ENCODE peak calls at places on chromosomes 5 and 9, in five cellular contexts. One of them, this sample, is unnamed. For H3K4me1, the result is how much of the 10 kb centered on the place peaks cover.

GRCh38 chr9:111805841-111806241 is 11.1 kb upstream of the SHOC1 start:
- DNase-seq in pancreas: no peak
- DNase-seq in OCI-LY7: no peak
- DNase-seq in aorta: no peak
- DNase-seq in esophagus squamous epithelium: no peak
- DNase-seq in this sample: no peak

GRCh38 chr9:120916573-120916972 is 10.0 kb downstream of the TRAF1 start:
- DNase-seq in pancreas: no peak
- DNase-seq in OCI-LY7: no peak
- DNase-seq in aorta: peak
- DNase-seq in esophagus squamous epithelium: no peak
- DNase-seq in this sample: peak

GRCh38 chr9:14437336-14438231 is 123.6 kb upstream of the NFIB start:
- DNase-seq in pancreas: no peak
- DNase-seq in OCI-LY7: no peak
- DNase-seq in aorta: no peak
- DNase-seq in esophagus squamous epithelium: no peak
- DNase-seq in this sample: peak

GRCh38 chr9:21017092-21017491 is 14.3 kb downstream of the HACD4 start:
- DNase-seq in pancreas: no peak
- DNase-seq in OCI-LY7: no peak
- DNase-seq in aorta: no peak
- DNase-seq in esophagus squamous epithelium: no peak
- DNase-seq in this sample: no peak

GRCh38 chr9:107215381-107215780 is 67.7 kb upstream of the RAD23B start:
- DNase-seq in pancreas: no peak
- DNase-seq in OCI-LY7: no peak
- DNase-seq in aorta: no peak
- DNase-seq in esophagus squamous epithelium: no peak
- DNase-seq in this sample: no peak

GRCh38 chr5:54455413-54456157 is at the start of gene HSPB3:
- DNase-seq in pancreas: no peak
- DNase-seq in OCI-LY7: no peak
- DNase-seq in aorta: no peak
- DNase-seq in esophagus squamous epithelium: no peak
- DNase-seq in this sample: no peak

GRCh38 chr9:112970939-112971338 is 41.1 kb downstream of the ZNF883 start:
- DNase-seq in pancreas: no peak
- DNase-seq in OCI-LY7: no peak
- DNase-seq in aorta: no peak
- DNase-seq in esophagus squamous epithelium: no peak
- DNase-seq in this sample: no peak

GRCh38 chr5:103178167-103178566 is 58.1 kb downstream of the PPIP5K2 start:
- DNase-seq in pancreas: no peak
- DNase-seq in OCI-LY7: no peak
- DNase-seq in aorta: no peak
- DNase-seq in esophagus squamous epithelium: no peak
- DNase-seq in this sample: no peak

GRCh38 chr9:98551511-98552286 is 157.0 kb downstream of the GABBR2 start:
- DNase-seq in pancreas: no peak
- DNase-seq in OCI-LY7: no peak
- DNase-seq in aorta: no peak
- DNase-seq in esophagus squamous epithelium: no peak
- DNase-seq in this sample: no peak

GRCh38 chr5:31193591-31194457 is at the start of gene CDH6:
- DNase-seq in pancreas: peak
- DNase-seq in OCI-LY7: no peak
- DNase-seq in aorta: peak
- DNase-seq in esophagus squamous epithelium: no peak
- DNase-seq in this sample: peak

GRCh38 chr9:9412241-9412640 is 1200.6 kb downstream of the PTPRD start:
- DNase-seq in pancreas: peak
- DNase-seq in OCI-LY7: no peak
- DNase-seq in aorta: no peak
- DNase-seq in esophagus squamous epithelium: no peak
- DNase-seq in this sample: no peak

GRCh38 chr9:37937403-37937802 is 33.5 kb upstream of the SLC25A51 start:
- DNase-seq in pancreas: no peak
- DNase-seq in OCI-LY7: no peak
- DNase-seq in aorta: no peak
- DNase-seq in esophagus squamous epithelium: no peak
- DNase-seq in this sample: no peak

GRCh38 chr5:146805099-146805498 is 73.5 kb downstream of the PPP2R2B start:
- DNase-seq in pancreas: no peak
- DNase-seq in OCI-LY7: no peak
- DNase-seq in aorta: no peak
- DNase-seq in esophagus squamous epithelium: no peak
- DNase-seq in this sample: no peak

GRCh38 chr9:136048560-136049411 is 46.3 kb downstream of the NACC2 start:
- DNase-seq in pancreas: peak
- DNase-seq in OCI-LY7: no peak
- DNase-seq in aorta: no peak
- DNase-seq in esophagus squamous epithelium: no peak
- DNase-seq in this sample: peak

GRCh38 chr5:121189569-121190305 is 661.9 kb upstream of the FTMT start:
- DNase-seq in pancreas: no peak
- DNase-seq in OCI-LY7: no peak
- DNase-seq in aorta: no peak
- DNase-seq in esophagus squamous epithelium: no peak
- DNase-seq in this sample: no peak

GRCh38 chr5:93330506-93330905 is 250.5 kb downstream of the NR2F1-AS1 start:
- DNase-seq in pancreas: no peak
- DNase-seq in OCI-LY7: no peak
- DNase-seq in aorta: no peak
- DNase-seq in esophagus squamous epithelium: no peak
- DNase-seq in this sample: no peak

GRCh38 chr9:107039546-107039945 is 176.6 kb downstream of the ZNF462 start:
- DNase-seq in pancreas: no peak
- DNase-seq in OCI-LY7: no peak
- DNase-seq in aorta: no peak
- DNase-seq in esophagus squamous epithelium: no peak
- DNase-seq in this sample: no peak

GRCh38 chr9:135949666-135950134 is 11.5 kb downstream of the UBAC1 start:
- DNase-seq in pancreas: no peak
- DNase-seq in OCI-LY7: no peak
- DNase-seq in aorta: no peak
- DNase-seq in esophagus squamous epithelium: no peak
- DNase-seq in this sample: no peak

GRCh38 chr5:111502976-111503375 is 9.4 kb downstream of the STARD4 start:
- DNase-seq in pancreas: no peak
- DNase-seq in OCI-LY7: no peak
- DNase-seq in aorta: no peak
- DNase-seq in esophagus squamous epithelium: no peak
- DNase-seq in this sample: no peak

GRCh38 chr5:157561105-157561504 is 14.5 kb downstream of the ADAM19 start:
- DNase-seq in pancreas: no peak
- DNase-seq in OCI-LY7: no peak
- DNase-seq in aorta: no peak
- DNase-seq in esophagus squamous epithelium: no peak
- DNase-seq in this sample: no peak

GRCh38 chr5:139386039-139386438 is 2.9 kb upstream of the SLC23A1 start:
- DNase-seq in pancreas: peak
- DNase-seq in OCI-LY7: no peak
- DNase-seq in aorta: no peak
- DNase-seq in esophagus squamous epithelium: no peak
- DNase-seq in this sample: no peak

GRCh38 chr5:164202338-164202737 is 696.9 kb downstream of the MAT2B start:
- DNase-seq in pancreas: no peak
- DNase-seq in OCI-LY7: no peak
- DNase-seq in aorta: no peak
- DNase-seq in esophagus squamous epithelium: no peak
- DNase-seq in this sample: no peak

GRCh38 chr5:135203593-135204036 is 169.6 kb upstream of the PITX1 start:
- DNase-seq in pancreas: no peak
- DNase-seq in OCI-LY7: peak
- DNase-seq in aorta: no peak
- DNase-seq in esophagus squamous epithelium: no peak
- DNase-seq in this sample: no peak

GRCh38 chr5:110354341-110354740 is 372.1 kb downstream of the TMEM232 start:
- DNase-seq in pancreas: no peak
- DNase-seq in OCI-LY7: no peak
- DNase-seq in aorta: no peak
- DNase-seq in esophagus squamous epithelium: no peak
- DNase-seq in this sample: no peak

GRCh38 chr5:174535691-174536090 is 188.7 kb upstream of the MSX2 start:
- DNase-seq in pancreas: no peak
- DNase-seq in OCI-LY7: no peak
- DNase-seq in aorta: no peak
- DNase-seq in esophagus squamous epithelium: no peak
- DNase-seq in this sample: no peak

GRCh38 chr5:174533127-174533453 is 191.3 kb upstream of the MSX2 start:
- DNase-seq in pancreas: no peak
- DNase-seq in OCI-LY7: no peak
- DNase-seq in aorta: no peak
- DNase-seq in esophagus squamous epithelium: no peak
- DNase-seq in this sample: no peak

GRCh38 chr5:174532453-174533126 is 191.8 kb upstream of the MSX2 start:
- DNase-seq in pancreas: no peak
- DNase-seq in OCI-LY7: no peak
- DNase-seq in aorta: peak
- DNase-seq in esophagus squamous epithelium: no peak
- DNase-seq in this sample: peak

GRCh38 chr5:174531782-174532191 is 192.6 kb upstream of the MSX2 start:
- DNase-seq in pancreas: no peak
- DNase-seq in OCI-LY7: no peak
- DNase-seq in aorta: no peak
- DNase-seq in esophagus squamous epithelium: no peak
- DNase-seq in this sample: no peak

DNA sequence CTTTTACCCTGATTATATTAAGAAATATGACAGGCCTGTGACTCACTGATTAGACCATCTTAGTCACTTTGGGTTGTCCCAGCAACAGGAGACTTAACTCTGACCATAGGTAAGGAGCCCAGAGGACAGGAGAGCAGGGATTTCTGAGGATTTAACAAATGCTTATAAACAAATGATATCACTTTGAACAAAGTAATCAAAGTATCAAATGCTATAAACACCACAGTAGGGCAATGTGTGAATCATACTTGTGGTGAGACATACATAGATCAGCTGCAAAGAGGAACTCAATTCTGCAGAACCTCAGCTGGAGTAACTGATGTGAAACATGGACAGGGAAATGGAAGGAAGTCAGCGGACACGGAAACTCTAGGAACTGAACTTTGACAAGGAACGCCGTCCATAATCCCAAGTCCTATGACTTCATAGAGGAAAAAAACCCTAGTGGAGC is 190.6 kb upstream of the MSX2 start:
- DNase-seq in pancreas: no peak
- DNase-seq in OCI-LY7: no peak
- DNase-seq in aorta: no peak
- DNase-seq in esophagus squamous epithelium: no peak
- DNase-seq in this sample: no peak
- H3K4me1 ChIP-seq in pancreas: under half
- H3K4me1 ChIP-seq in OCI-LY7: under half
- H3K4me1 ChIP-seq in aorta: under half
- H3K4me1 ChIP-seq in esophagus squamous epithelium: under half
- H3K4me1 ChIP-seq in this sample: under half

GRCh38 chr9:5630038-5630507 is 1.2 kb downstream of the RIC1 start:
- DNase-seq in pancreas: no peak
- DNase-seq in OCI-LY7: peak
- DNase-seq in aorta: no peak
- DNase-seq in esophagus squamous epithelium: no peak
- DNase-seq in this sample: no peak

GRCh38 chr9:5626727-5627634 is 1.9 kb upstream of the RIC1 start:
- DNase-seq in pancreas: no peak
- DNase-seq in OCI-LY7: peak
- DNase-seq in aorta: no peak
- DNase-seq in esophagus squamous epithelium: no peak
- DNase-seq in this sample: no peak

GRCh38 chr9:5629312-5630037 is 568 bp downstream of the RIC1 start:
- DNase-seq in pancreas: peak
- DNase-seq in OCI-LY7: peak
- DNase-seq in aorta: peak
- DNase-seq in esophagus squamous epithelium: no peak
- DNase-seq in this sample: peak

GRCh38 chr9:5628530-5629311 is at the start of gene RIC1:
- DNase-seq in pancreas: peak
- DNase-seq in OCI-LY7: peak
- DNase-seq in aorta: peak
- DNase-seq in esophagus squamous epithelium: peak
- DNase-seq in this sample: peak

GRCh38 chr9:5628183-5628529 is 751 bp upstream of the RIC1 start:
- DNase-seq in pancreas: no peak
- DNase-seq in OCI-LY7: no peak
- DNase-seq in aorta: no peak
- DNase-seq in esophagus squamous epithelium: no peak
- DNase-seq in this sample: no peak
- H3K4me3 ChIP-seq in pancreas: peak
- H3K4me3 ChIP-seq in OCI-LY7: peak
- H3K4me3 ChIP-seq in aorta: peak
- H3K4me3 ChIP-seq in esophagus squamous epithelium: peak
- H3K4me3 ChIP-seq in this sample: peak

GRCh38 chr9:134420974-134421432 is 94.7 kb downstream of the RXRA start:
- DNase-seq in pancreas: no peak
- DNase-seq in OCI-LY7: no peak
- DNase-seq in aorta: no peak
- DNase-seq in esophagus squamous epithelium: no peak
- DNase-seq in this sample: no peak
- H3K4me1 ChIP-seq in pancreas: under half
- H3K4me1 ChIP-seq in OCI-LY7: under half
- H3K4me1 ChIP-seq in aorta: under half
- H3K4me1 ChIP-seq in esophagus squamous epithelium: half or more
- H3K4me1 ChIP-seq in this sample: under half

GRCh38 chr9:78028926-78029325 is 2.7 kb downstream of the GNAQ start:
- DNase-seq in pancreas: no peak
- DNase-seq in OCI-LY7: no peak
- DNase-seq in aorta: no peak
- DNase-seq in esophagus squamous epithelium: no peak
- DNase-seq in this sample: no peak
- H3K4me3 ChIP-seq in pancreas: no peak
- H3K4me3 ChIP-seq in OCI-LY7: no peak
- H3K4me3 ChIP-seq in aorta: no peak
- H3K4me3 ChIP-seq in esophagus squamous epithelium: peak
- H3K4me3 ChIP-seq in this sample: peak

GRCh38 chr5:148970876-148971275 is 92.0 kb downstream of the SH3TC2 start:
- DNase-seq in pancreas: no peak
- DNase-seq in OCI-LY7: no peak
- DNase-seq in aorta: no peak
- DNase-seq in esophagus squamous epithelium: no peak
- DNase-seq in this sample: no peak
- H3K4me1 ChIP-seq in pancreas: under half
- H3K4me1 ChIP-seq in OCI-LY7: under half
- H3K4me1 ChIP-seq in aorta: under half
- H3K4me1 ChIP-seq in esophagus squamous epithelium: half or more
- H3K4me1 ChIP-seq in this sample: under half

DNA sequence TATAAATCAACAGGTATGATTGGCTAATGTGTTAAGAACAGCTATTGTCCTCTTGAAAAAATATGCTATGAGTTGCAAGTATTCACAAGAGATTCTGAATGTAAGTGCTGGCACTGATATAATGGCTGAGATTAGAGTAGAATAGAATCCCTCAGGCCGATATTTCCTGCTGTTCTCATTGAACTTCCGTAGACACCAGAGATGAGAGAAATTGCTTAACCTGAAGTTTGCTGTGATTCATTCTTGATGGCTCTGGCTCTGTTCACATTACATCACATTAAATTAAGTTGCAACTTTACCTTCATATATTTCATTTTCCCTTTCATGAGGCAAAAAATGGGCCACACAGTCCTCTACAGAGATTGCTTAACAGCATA is 114.5 kb downstream of the BAAT start:
- DNase-seq in pancreas: no peak
- DNase-seq in OCI-LY7: no peak
- DNase-seq in aorta: no peak
- DNase-seq in esophagus squamous epithelium: no peak
- DNase-seq in this sample: no peak
- H3K4me3 ChIP-seq in pancreas: no peak
- H3K4me3 ChIP-seq in OCI-LY7: no peak
- H3K4me3 ChIP-seq in aorta: no peak
- H3K4me3 ChIP-seq in esophagus squamous epithelium: no peak
- H3K4me3 ChIP-seq in this sample: no peak